ENCODE peak calls at places on chromosomes 5 and 9, in nine cellular contexts. J is kidney, R is ACHN, G is tibial nerve, F is epithelial cell of esophagus, Q is NCI-H1417, Z is HTR-8/SVneo, B is T-helper 22 cell, L is AG09309. I is an unnamed sample.

GRCh38 chr5:149749481-149750365 is 19.6 kb downstream of the PPARGC1B start:
- DNase-seq in B (no peak), Z (no peak), R (no peak), F (peak), G (no peak), L (no peak), Q (no peak), J (no peak), I (peak)

GRCh38 chr5:98307811-98308210 is 465.7 kb upstream of the RGMB start:
- DNase-seq in J (no peak), Q (no peak), L (no peak), Z (no peak), B (no peak), R (no peak), G (no peak), F (peak), I (peak)

GRCh38 chr9:70257991-70258691 is 637 bp upstream of the SMC5 start:
- DNase-seq in J (peak), Z (no peak), B (no peak), Q (peak), R (peak), G (peak), F (peak), L (no peak), I (peak)

GRCh38 chr5:80736730-80737129 is 81.9 kb upstream of the DHFR start:
- DNase-seq in Q (no peak), G (no peak), L (no peak), Z (peak), F (peak), B (no peak), R (no peak), J (no peak), I (peak)

GRCh38 chr9:133640580-133641395 is 4.6 kb downstream of the DBH start:
- DNase-seq in L (no peak), Z (no peak), J (peak), Q (peak), F (no peak), G (no peak), B (no peak), R (no peak), I (no peak)

GRCh38 chr9:137632432-137633161 is 13.8 kb downstream of the EHMT1 start:
- DNase-seq in F (no peak), J (no peak), G (no peak), Z (no peak), B (no peak), R (no peak), Q (no peak), L (no peak), I (no peak)

GRCh38 chr9:111662851-111663823 is 1.7 kb downstream of the GNG10 start:
- DNase-seq in J (no peak), L (no peak), B (no peak), Z (no peak), F (peak), R (no peak), G (no peak), Q (no peak), I (peak)

GRCh38 chr9:128055222-128056040 is 11.7 kb downstream of the NAIF1 start:
- DNase-seq in B (no peak), Z (no peak), L (no peak), R (no peak), F (no peak), J (peak), G (peak), Q (no peak), I (no peak)

GRCh38 chr5:147040856-147041255 is 162.3 kb upstream of the PPP2R2B start:
- DNase-seq in J (no peak), R (no peak), F (no peak), Z (no peak), B (no peak), Q (no peak), L (no peak), G (no peak), I (no peak)

I was measured in foreskin keratinocyte.